ENCODE peak calls at places on chromosomes 7 and 10, in seven cellular contexts. K is lower leg skin; D is neural progenitor cell; X is IMR-90; I is bronchial epithelial cell; U is CD8-positive, alpha-beta T cell; E is OCI-LY7. A is an unnamed sample.
A peak's percentile ranks its signal among the peaks of the same experiment; 100 is the strongest.

GRCh38 chr10:123154943-123155505 is 822 bp downstream of the BUB3 start:
- DNase-seq in D (no peak), K (no peak), I (peak; percentile 46), U (no peak), X (peak; percentile 40), E (no peak), A (no peak)

GRCh38 chr7:26156454-26157365 is 4.7 kb downstream of the NFE2L3 start:
- DNase-seq in D (no peak), X (peak; percentile 97), E (peak; percentile 47), I (peak; percentile 95), U (peak; percentile 38), K (no peak), A (peak; percentile 65)

GRCh38 chr10:129912161-129912917 is 51.7 kb downstream of the EBF3 start:
- DNase-seq in D (no peak), X (peak; percentile 22), K (no peak), E (no peak), I (no peak), U (no peak), A (no peak)

GRCh38 chr10:22617516-22617915 is 96.9 kb downstream of the PIP4K2A start:
- DNase-seq in K (no peak), E (peak; percentile 40), I (no peak), D (no peak), X (no peak), U (no peak), A (no peak)

GRCh38 chr10:22341190-22341935 is 3.9 kb upstream of the SPAG6 start:
- DNase-seq in D (no peak), X (peak; percentile 15), E (no peak), I (no peak), K (no peak), U (no peak), A (no peak)

GRCh38 chr10:72308320-72308987 is 34.7 kb downstream of the DDIT4 start:
- DNase-seq in E (no peak), U (no peak), K (no peak), X (peak; percentile 85), D (no peak), I (peak; percentile 85), A (no peak)

GRCh38 chr7:13117103-13117502 is 429.7 kb downstream of the ARL4A start:
- DNase-seq in K (no peak), X (peak; percentile 37), U (no peak), I (peak; percentile 26), D (peak; percentile 16), E (no peak), A (no peak)

GRCh38 chr7:76318488-76319353 is 16.2 kb downstream of the HSPB1 start:
- DNase-seq in U (peak; percentile 62), D (peak; percentile 78), I (peak; percentile 75), K (peak; percentile 96), X (peak; percentile 89), E (peak; percentile 73), A (peak; percentile 82)

GRCh38 chr7:104450861-104451260 is 122.5 kb downstream of the LHFPL3 start:
- DNase-seq in E (no peak), D (no peak), X (no peak), I (no peak), K (no peak), U (no peak), A (no peak)

GRCh38 chr10:60524541-60524940 is 134.9 kb upstream of the ANK3 start:
- DNase-seq in K (no peak), U (no peak), D (no peak), E (no peak), X (peak; percentile 52), I (peak; percentile 81), A (no peak)

GRCh38 chr10:110681023-110681681 is 37.0 kb downstream of the RBM20 start:
- DNase-seq in E (peak; percentile 61), K (no peak), X (peak; percentile 31), U (peak; percentile 21), D (peak; percentile 82), I (peak; percentile 35), A (no peak)

GRCh38 chr10:43606323-43607198 is at the start of gene ZNF485:
- DNase-seq in I (peak; percentile 18), K (peak; percentile 90), X (peak; percentile 64), U (peak; percentile 71), D (peak; percentile 81), E (peak; percentile 85), A (peak; percentile 45)

GRCh38 chr7:116342125-116342524 is 131.8 kb downstream of the TES start:
- DNase-seq in X (peak; percentile 70), K (no peak), D (no peak), I (peak; percentile 17), U (no peak), E (no peak), A (no peak)

GRCh38 chr7:33612434-33612833 is 292.9 kb upstream of the BMPER start:
- DNase-seq in E (no peak), U (no peak), I (no peak), D (no peak), X (no peak), K (no peak), A (no peak)

GRCh38 chr7:230274-230673 is 37.9 kb downstream of the FAM20C start:
- DNase-seq in D (no peak), X (no peak), I (no peak), U (no peak), K (no peak), E (no peak), A (no peak)

GRCh38 chr7:34155225-34155908 is 250.0 kb downstream of the BMPER start:
- DNase-seq in I (peak; percentile 96), X (peak; percentile 96), U (no peak), E (no peak), K (no peak), D (peak; percentile 20), A (no peak)

GRCh38 chr7:114502454-114503254 is 88.0 kb downstream of the FOXP2 start:
- DNase-seq in D (no peak), E (no peak), X (peak; percentile 16), K (no peak), U (no peak), I (peak; percentile 38), A (no peak)

GRCh38 chr7:148556892-148557291 is 33.7 kb upstream of the C7orf33 start:
- DNase-seq in U (no peak), I (no peak), D (no peak), X (no peak), K (no peak), E (no peak), A (no peak)

GRCh38 chr10:3806603-3807002 is 21.6 kb upstream of the KLF6 start:
- DNase-seq in I (peak; percentile 99), E (peak; percentile 42), K (no peak), D (no peak), U (no peak), X (peak; percentile 94), A (no peak)

DNA sequence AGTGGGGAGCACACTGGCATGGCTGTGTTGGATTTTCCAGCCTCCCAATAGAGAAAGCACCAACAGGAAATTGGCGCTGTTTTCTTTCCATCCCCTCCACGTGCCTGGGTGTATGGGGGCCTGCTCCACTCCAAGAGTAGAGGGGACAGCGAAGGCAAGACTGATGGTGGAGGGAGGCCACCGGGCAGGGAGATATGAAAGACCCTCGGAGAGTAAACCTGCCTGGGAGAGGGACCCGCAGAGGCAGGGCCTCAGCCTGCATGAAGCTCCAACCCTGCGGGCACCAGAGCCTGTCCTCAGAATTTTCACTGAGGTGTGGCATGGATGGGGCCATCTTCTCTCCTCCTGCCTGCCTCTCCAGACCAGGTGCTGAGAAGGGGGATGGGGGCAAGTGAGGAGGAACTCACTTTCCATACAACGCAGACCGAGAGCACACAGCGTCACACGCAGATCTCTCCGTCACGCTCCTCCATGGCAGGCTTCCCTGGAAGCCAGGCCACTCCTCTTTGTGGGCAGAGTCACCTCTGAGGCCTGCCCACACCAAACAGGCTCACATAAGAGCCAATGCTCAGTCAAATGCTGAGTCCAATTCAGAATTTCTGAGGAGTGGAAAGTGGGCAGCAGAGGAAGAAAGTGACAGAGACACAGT is 18.8 kb downstream of the ANXA11 start:
- DNase-seq in D (no peak), K (no peak), X (no peak), U (no peak), E (peak; percentile 57), I (no peak), A (no peak)
- H3K4me3 ChIP-seq in D (no peak overlapping the region), K (no peak overlapping the region), X (no peak overlapping the region), U (peak overlapping the region; percentile 42), E (peak overlapping the region; percentile 63), I (no peak overlapping the region), A (no peak overlapping the region)

GRCh38 chr10:33314788-33315561 is 19.5 kb downstream of the NRP1 start:
- DNase-seq in X (peak; percentile 80), E (no peak), U (no peak), K (no peak), I (peak; percentile 37), D (no peak), A (no peak)
- H3K4me3 ChIP-seq in X (no peak overlapping the region), E (no peak overlapping the region), U (no peak overlapping the region), K (no peak overlapping the region), I (no peak overlapping the region), D (no peak overlapping the region), A (no peak overlapping the region)

DNA sequence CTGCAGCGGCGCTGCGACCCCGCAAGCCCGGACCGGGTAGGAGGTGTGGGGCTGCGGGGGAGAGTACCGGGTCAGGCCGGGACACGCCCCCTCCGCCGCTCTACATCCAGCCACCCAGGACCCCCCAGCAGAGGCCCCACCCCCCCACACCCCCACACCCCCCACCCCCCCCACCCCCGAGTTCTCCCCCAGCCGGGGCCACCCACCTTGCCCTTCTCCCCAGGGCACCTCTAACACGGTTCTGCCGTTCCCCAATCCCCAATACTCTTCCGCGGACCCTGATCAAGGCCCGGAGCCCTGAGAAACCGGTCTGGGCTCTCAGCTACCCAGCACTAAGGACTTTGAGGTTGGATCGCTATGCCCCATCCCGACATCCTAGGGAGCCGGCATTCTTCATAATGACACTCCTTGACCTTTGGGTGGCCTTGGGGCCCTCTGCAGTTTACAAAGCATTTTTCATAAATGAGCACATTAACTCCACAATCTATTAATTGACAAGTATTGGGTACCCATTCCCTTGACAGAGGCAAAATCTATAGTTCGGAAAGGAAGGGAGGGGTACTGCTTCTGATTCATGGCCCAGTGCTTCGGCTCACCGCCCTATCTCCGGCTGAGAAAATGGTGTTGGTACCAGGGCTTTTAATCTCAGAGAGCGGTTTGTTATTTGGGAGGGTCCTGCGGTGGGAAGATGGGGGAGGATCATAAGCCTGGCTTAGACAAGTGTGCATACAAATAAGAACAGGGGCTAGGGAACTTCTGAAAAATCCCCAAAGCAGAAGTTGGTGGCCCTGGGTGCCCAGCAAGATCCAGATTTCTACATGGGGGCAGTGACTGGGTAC is 3.4 kb downstream of the IMPDH1 start:
- DNase-seq in X (no peak), U (no peak), K (peak; percentile 86), E (no peak), D (no peak), I (no peak), A (no peak)
- H3K4me3 ChIP-seq in X (peak overlapping the region; percentile 45), U (no peak overlapping the region), K (no peak overlapping the region), E (peak overlapping the region; percentile 90), D (peak overlapping the region; percentile 70), I (peak overlapping the region; percentile 71), A (peak overlapping the region; percentile 31)

GRCh38 chr7:157431951-157432540 is 95.2 kb downstream of the DNAJB6 start:
- DNase-seq in I (no peak), U (no peak), E (no peak), D (no peak), X (no peak), K (peak; percentile 70), A (no peak)

GRCh38 chr7:157432957-157433576 is 96.3 kb downstream of the DNAJB6 start:
- DNase-seq in E (peak; percentile 38), I (peak; percentile 18), K (peak; percentile 58), D (peak; percentile 62), U (peak; percentile 61), X (peak; percentile 17), A (no peak)

GRCh38 chr7:157433628-157434027 is 96.8 kb downstream of the DNAJB6 start:
- DNase-seq in I (no peak), U (no peak), K (peak; percentile 46), D (no peak), E (no peak), X (no peak), A (no peak)

GRCh38 chr7:157431173-157431950 is 94.6 kb downstream of the DNAJB6 start:
- DNase-seq in X (no peak), K (peak; percentile 80), U (no peak), I (no peak), E (no peak), D (no peak), A (no peak)

GRCh38 chr7:157432541-157432956 is 95.7 kb downstream of the DNAJB6 start:
- DNase-seq in I (peak; percentile 67), U (no peak), K (peak; percentile 45), X (peak; percentile 68), D (peak; percentile 76), E (no peak), A (no peak)
- H3K4me3 ChIP-seq in I (peak overlapping the region; percentile 13), U (peak overlapping the region; percentile 25), K (no peak overlapping the region), X (peak overlapping the region; percentile 9), D (peak overlapping the region; percentile 31), E (no peak overlapping the region), A (no peak overlapping the region)

A was measured in GM12864.